ENCODE peak calls at places on chromosome 9, in five cellular contexts. L, U, N, B and P are unnamed samples.

GRCh38 chr9:136650648-136651047 is 12.1 kb upstream of the EGFL7 start:
- DNase-seq in U (no peak), L (no peak), N (no peak), B (no peak), P (peak)

GRCh38 chr9:129990269-129991005 is 52.6 kb downstream of the FNBP1 start:
- DNase-seq in N (no peak), U (no peak), L (no peak), B (peak), P (peak)

GRCh38 chr9:108262836-108263235 is 593.0 kb downstream of the ACTL7B start:
- DNase-seq in L (no peak), N (no peak), B (no peak), U (no peak), P (no peak)

GRCh38 chr9:90000925-90001324 is 396.1 kb downstream of the GADD45G start:
- DNase-seq in N (no peak), L (no peak), U (no peak), B (no peak), P (no peak)

GRCh38 chr9:98892296-98892695 is 51.4 kb upstream of the COL15A1 start:
- DNase-seq in L (no peak), B (no peak), U (no peak), N (no peak), P (no peak)

GRCh38 chr9:132201139-132201538 is 39.3 kb downstream of the NTNG2 start:
- DNase-seq in N (peak), L (no peak), U (no peak), B (no peak), P (no peak)

GRCh38 chr9:8364021-8364782 is 564.6 kb upstream of the DMAC1 start:
- DNase-seq in B (no peak), N (no peak), L (no peak), U (no peak), P (no peak)

GRCh38 chr9:27094640-27095039 is 14.4 kb upstream of the TEK start:
- DNase-seq in L (no peak), U (no peak), B (no peak), N (no peak), P (no peak)

GRCh38 chr9:114207034-114207815 is 51.9 kb downstream of the COL27A1 start:
- DNase-seq in B (no peak), L (no peak), U (peak), N (peak), P (no peak)

GRCh38 chr9:121700165-121700830 is 48.9 kb downstream of the DAB2IP start:
- DNase-seq in L (peak), B (peak), U (peak), N (peak), P (peak)

GRCh38 chr9:20732118-20732517 is 48.1 kb downstream of the FOCAD start:
- DNase-seq in B (no peak), L (no peak), U (no peak), N (no peak), P (no peak)

GRCh38 chr9:86601697-86602096 is 247.5 kb upstream of the TUT7 start:
- DNase-seq in U (no peak), L (no peak), B (no peak), N (no peak), P (no peak)

GRCh38 chr9:121499427-121500164 is at the start of gene GGTA1:
- DNase-seq in L (peak), U (peak), B (no peak), N (peak), P (no peak)

GRCh38 chr9:12719431-12719830 is 26.2 kb downstream of the TYRP1 start:
- DNase-seq in L (peak), U (no peak), N (no peak), B (no peak), P (no peak)

GRCh38 chr9:135306699-135307098 is 172.9 kb upstream of the PPP1R26 start:
- DNase-seq in N (no peak), L (no peak), U (no peak), B (no peak), P (no peak)

GRCh38 chr9:101528015-101528414 is 5.6 kb upstream of the RNF20 start:
- DNase-seq in N (no peak), B (no peak), L (no peak), U (no peak), P (no peak)

GRCh38 chr9:36704148-36704547 is 131.5 kb downstream of the MELK start:
- DNase-seq in B (no peak), L (no peak), U (no peak), N (no peak), P (no peak)

GRCh38 chr9:95522871-95523370 is 6.2 kb upstream of the PTCH1 start:
- DNase-seq in N (no peak), B (no peak), L (no peak), U (no peak), P (no peak)

GRCh38 chr9:131043097-131043496 is 34.1 kb downstream of the LAMC3 start:
- DNase-seq in B (no peak), U (no peak), L (no peak), N (no peak), P (peak)

GRCh38 chr9:105114318-105114717 is 130.1 kb upstream of the SLC44A1 start:
- DNase-seq in L (no peak), N (no peak), U (no peak), B (no peak), P (peak)

GRCh38 chr9:5389109-5389732 is 48.5 kb downstream of the PLGRKT start:
- DNase-seq in B (no peak), N (no peak), U (no peak), L (peak), P (peak)

GRCh38 chr9:13078164-13078563 is 201.3 kb downstream of the MPDZ start:
- DNase-seq in B (no peak), L (no peak), U (no peak), N (no peak), P (no peak)

GRCh38 chr9:109249615-109250014 is 71.2 kb downstream of the EPB41L4B start:
- DNase-seq in L (no peak), N (no peak), U (no peak), B (no peak), P (no peak)

GRCh38 chr9:117414906-117415583 is at the start of gene ASTN2:
- DNase-seq in B (no peak), U (no peak), L (peak), N (no peak), P (no peak)

GRCh38 chr9:131282688-131283422 is 6.5 kb upstream of the FAM78A start:
- DNase-seq in B (no peak), L (no peak), U (peak), N (no peak), P (no peak)

GRCh38 chr9:73179594-73179993 is 27.9 kb downstream of the ANXA1 start:
- DNase-seq in U (no peak), N (no peak), L (no peak), B (no peak), P (no peak)

GRCh38 chr9:126641118-126641851 is 27.6 kb downstream of the LMX1B start:
- DNase-seq in N (no peak), B (no peak), L (no peak), U (no peak), P (no peak)

GRCh38 chr9:18185196-18185595 is 288.8 kb upstream of the ADAMTSL1 start:
- DNase-seq in U (no peak), B (no peak), N (no peak), L (peak), P (no peak)

GRCh38 chr9:127862075-127863011 is 7.9 kb upstream of the ENG start:
- DNase-seq in L (no peak), B (peak), U (peak), N (peak), P (peak)

GRCh38 chr9:120014751-120015235 is 565.2 kb downstream of the CDK5RAP2 start:
- DNase-seq in B (no peak), N (no peak), U (no peak), L (no peak), P (no peak)

GRCh38 chr9:104895572-104895971 is 32.4 kb downstream of the ABCA1 start:
- DNase-seq in L (no peak), B (no peak), N (no peak), U (no peak), P (no peak)

GRCh38 chr9:95055851-95056551 is 261.5 kb downstream of the FANCC start:
- DNase-seq in N (no peak), U (no peak), L (no peak), B (no peak), P (no peak)

GRCh38 chr9:36486933-36487481 is 85.7 kb upstream of the MELK start:
- DNase-seq in N (peak), B (peak), U (peak), L (peak), P (peak)

GRCh38 chr9:111937781-111938426 is 41.3 kb downstream of the UGCG start:
- DNase-seq in N (peak), B (peak), U (peak), L (no peak), P (peak)

GRCh38 chr9:37172511-37172910 is 52.1 kb downstream of the ZCCHC7 start:
- DNase-seq in U (no peak), B (no peak), L (no peak), N (no peak), P (no peak)

GRCh38 chr9:95793924-95794828 is 81.3 kb upstream of the ERCC6L2 start:
- DNase-seq in N (no peak), U (no peak), B (no peak), L (no peak), P (no peak)

GRCh38 chr9:9912459-9912858 is 700.3 kb downstream of the PTPRD start:
- DNase-seq in L (peak), N (no peak), U (no peak), B (no peak), P (no peak)

GRCh38 chr9:134340475-134341186 is 14.4 kb downstream of the RXRA start:
- DNase-seq in U (peak), L (no peak), B (no peak), N (peak), P (no peak)

DNA sequence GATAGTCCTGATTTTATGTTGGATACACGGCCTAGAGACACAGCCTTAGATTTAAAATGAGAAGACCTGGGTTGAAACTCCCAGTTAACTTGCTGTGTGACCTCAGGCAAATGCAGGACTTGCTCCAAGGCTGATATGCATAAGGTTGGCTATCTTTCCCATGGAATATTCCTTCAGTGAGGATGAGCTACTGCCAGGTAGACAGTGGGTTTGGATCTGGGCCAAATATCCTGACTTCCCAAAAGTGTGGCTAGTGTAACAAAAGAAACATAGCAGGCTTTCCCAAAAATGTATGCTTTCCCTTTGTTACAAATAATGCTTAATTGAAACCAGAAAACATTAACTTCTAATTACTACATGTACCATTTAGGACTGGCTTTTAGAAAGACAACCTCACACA is 697 bp upstream of the XPA start:
- DNase-seq in N (no peak), L (no peak), U (no peak), B (no peak), P (no peak)
- H3K4me3 ChIP-seq in N (peak), L (peak), U (no peak), B (peak), P (peak)

GRCh38 chr9:123846966-123847365 is 83.0 kb downstream of the DENND1A start:
- DNase-seq in U (no peak), L (no peak), B (no peak), N (no peak), P (no peak)

GRCh38 chr9:123848447-123849085 is 81.4 kb downstream of the DENND1A start:
- DNase-seq in L (no peak), U (no peak), N (no peak), B (no peak), P (no peak)

GRCh38 chr9:123843703-123844102 is 86.2 kb downstream of the DENND1A start:
- DNase-seq in U (no peak), B (no peak), N (no peak), L (no peak), P (no peak)
- H3K4me3 ChIP-seq in U (no peak), B (no peak), N (no peak), L (no peak), P (no peak)

GRCh38 chr9:92954078-92954861 is 6.9 kb downstream of the FGD3 start:
- DNase-seq in B (peak), L (peak), U (peak), N (no peak), P (peak)
- H3K4me3 ChIP-seq in B (peak), L (peak), U (no peak), N (peak), P (no peak)

DNA sequence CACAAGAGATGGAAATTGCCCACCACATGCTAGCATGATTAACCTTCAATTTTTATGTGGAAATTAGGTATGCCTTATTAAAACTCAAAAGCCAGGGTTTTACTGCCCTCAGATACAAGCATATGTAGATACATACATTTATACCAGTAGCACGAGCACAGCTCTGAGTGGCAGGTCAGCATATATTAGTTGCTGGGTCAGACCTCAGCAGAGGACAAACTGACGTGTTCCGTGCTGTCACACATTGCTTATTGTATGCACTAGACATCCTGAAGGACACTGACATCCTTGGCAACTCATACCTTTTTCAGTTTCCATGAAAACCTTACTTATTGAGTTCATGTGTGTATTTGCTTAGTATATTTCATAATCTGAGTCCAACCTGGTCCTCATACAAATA is 307.7 kb downstream of the TLE1 start:
- DNase-seq in L (no peak), B (no peak), U (no peak), N (no peak), P (no peak)
- H3K4me3 ChIP-seq in L (no peak), B (no peak), U (no peak), N (no peak), P (no peak)

GRCh38 chr9:81112638-81113037 is 576.7 kb downstream of the TLE1 start:
- DNase-seq in N (no peak), B (no peak), U (no peak), L (no peak), P (no peak)

GRCh38 chr9:81116340-81117207 is 572.8 kb downstream of the TLE1 start:
- DNase-seq in U (no peak), L (no peak), B (no peak), N (no peak), P (no peak)

GRCh38 chr9:81118416-81118815 is 570.9 kb downstream of the TLE1 start:
- DNase-seq in B (no peak), U (no peak), L (no peak), N (no peak), P (no peak)

GRCh38 chr9:81108821-81109220 is 580.5 kb downstream of the TLE1 start:
- DNase-seq in L (no peak), U (no peak), B (no peak), N (no peak), P (no peak)

GRCh38 chr9:81113408-81114124 is 575.8 kb downstream of the TLE1 start:
- DNase-seq in B (peak), N (no peak), L (peak), U (no peak), P (no peak)
- H3K4me3 ChIP-seq in B (no peak), N (no peak), L (peak), U (no peak), P (no peak)